ENCODE peak calls at places on chromosomes 6 and 20, in six cellular contexts. One of them, this sample, is unnamed.

GRCh38 chr6:108897371-108897770 is 49.1 kb downstream of the ARMC2 start:
- DNase-seq in ascending aorta: no peak
- DNase-seq in left ventricle myocardium inferior: peak; percentile 45
- DNase-seq in fibroblast of lung: peak; percentile 62
- DNase-seq in lower lobe of right lung: no peak
- DNase-seq in adrenal gland: no peak
- DNase-seq in this sample: peak; percentile 64

GRCh38 chr6:126167726-126168125 is 172.2 kb upstream of the CENPW start:
- DNase-seq in left ventricle myocardium inferior: no peak
- DNase-seq in lower lobe of right lung: no peak
- DNase-seq in fibroblast of lung: no peak
- DNase-seq in adrenal gland: no peak
- DNase-seq in ascending aorta: no peak
- DNase-seq in this sample: no peak

GRCh38 chr6:157652601-157653363 is 170.3 kb upstream of the SNX9 start:
- DNase-seq in fibroblast of lung: no peak
- DNase-seq in adrenal gland: no peak
- DNase-seq in left ventricle myocardium inferior: no peak
- DNase-seq in lower lobe of right lung: no peak
- DNase-seq in ascending aorta: no peak
- DNase-seq in this sample: no peak

GRCh38 chr20:57801046-57801445 is 91.2 kb upstream of the PMEPA1 start:
- DNase-seq in left ventricle myocardium inferior: no peak
- DNase-seq in ascending aorta: no peak
- DNase-seq in fibroblast of lung: no peak
- DNase-seq in lower lobe of right lung: no peak
- DNase-seq in adrenal gland: no peak
- DNase-seq in this sample: no peak

GRCh38 chr6:122809001-122809400 is 19.9 kb downstream of the SMPDL3A start:
- DNase-seq in lower lobe of right lung: no peak
- DNase-seq in left ventricle myocardium inferior: no peak
- DNase-seq in adrenal gland: no peak
- DNase-seq in ascending aorta: no peak
- DNase-seq in fibroblast of lung: no peak
- DNase-seq in this sample: no peak

GRCh38 chr6:100105919-100106318 is 111.9 kb upstream of the MCHR2 start:
- DNase-seq in adrenal gland: no peak
- DNase-seq in fibroblast of lung: no peak
- DNase-seq in left ventricle myocardium inferior: no peak
- DNase-seq in lower lobe of right lung: no peak
- DNase-seq in ascending aorta: no peak
- DNase-seq in this sample: no peak

GRCh38 chr20:57662313-57663240 is 42.4 kb upstream of the ZBP1 start:
- DNase-seq in fibroblast of lung: no peak
- DNase-seq in left ventricle myocardium inferior: peak; percentile 10
- DNase-seq in ascending aorta: peak; percentile 63
- DNase-seq in adrenal gland: peak; percentile 3
- DNase-seq in lower lobe of right lung: peak; percentile 43
- DNase-seq in this sample: no peak

GRCh38 chr6:157982297-157982579 is 575 bp downstream of the SYNJ2 start:
- DNase-seq in ascending aorta: no peak
- DNase-seq in fibroblast of lung: peak; percentile 45
- DNase-seq in lower lobe of right lung: no peak
- DNase-seq in adrenal gland: peak; percentile 43
- DNase-seq in left ventricle myocardium inferior: no peak
- DNase-seq in this sample: peak; percentile 47

GRCh38 chr6:78909391-78909790 is 42.0 kb downstream of the IRAK1BP1 start:
- DNase-seq in lower lobe of right lung: no peak
- DNase-seq in ascending aorta: no peak
- DNase-seq in adrenal gland: no peak
- DNase-seq in fibroblast of lung: peak; percentile 20
- DNase-seq in left ventricle myocardium inferior: no peak
- DNase-seq in this sample: no peak

GRCh38 chr6:26472549-26473245 is 14.9 kb downstream of the BTN2A1 start:
- DNase-seq in fibroblast of lung: no peak
- DNase-seq in adrenal gland: no peak
- DNase-seq in ascending aorta: no peak
- DNase-seq in left ventricle myocardium inferior: no peak
- DNase-seq in lower lobe of right lung: no peak
- DNase-seq in this sample: no peak

GRCh38 chr6:43771210-43771857 is 1.3 kb downstream of the VEGFA start:
- DNase-seq in lower lobe of right lung: peak; percentile 82
- DNase-seq in left ventricle myocardium inferior: peak; percentile 76
- DNase-seq in ascending aorta: peak; percentile 78
- DNase-seq in adrenal gland: peak; percentile 84
- DNase-seq in fibroblast of lung: peak; percentile 61
- DNase-seq in this sample: peak; percentile 56

GRCh38 chr6:39790772-39791171 is 1.4 kb upstream of the DAAM2 start:
- DNase-seq in left ventricle myocardium inferior: no peak
- DNase-seq in fibroblast of lung: peak; percentile 52
- DNase-seq in lower lobe of right lung: no peak
- DNase-seq in adrenal gland: no peak
- DNase-seq in ascending aorta: no peak
- DNase-seq in this sample: no peak

GRCh38 chr20:48159156-48159971 is 374.1 kb upstream of the SULF2 start:
- DNase-seq in ascending aorta: no peak
- DNase-seq in fibroblast of lung: no peak
- DNase-seq in lower lobe of right lung: no peak
- DNase-seq in left ventricle myocardium inferior: no peak
- DNase-seq in adrenal gland: no peak
- DNase-seq in this sample: no peak

GRCh38 chr20:1449370-1449769 is 17.3 kb downstream of the NSFL1C start:
- DNase-seq in ascending aorta: no peak
- DNase-seq in adrenal gland: no peak
- DNase-seq in lower lobe of right lung: no peak
- DNase-seq in fibroblast of lung: no peak
- DNase-seq in left ventricle myocardium inferior: no peak
- DNase-seq in this sample: no peak

GRCh38 chr6:37663016-37663810 is 34.5 kb downstream of the MDGA1 start:
- DNase-seq in ascending aorta: no peak
- DNase-seq in lower lobe of right lung: no peak
- DNase-seq in adrenal gland: no peak
- DNase-seq in left ventricle myocardium inferior: no peak
- DNase-seq in fibroblast of lung: peak; percentile 76
- DNase-seq in this sample: no peak

GRCh38 chr6:90610671-90611542 is 24.0 kb upstream of the MAP3K7 start:
- DNase-seq in fibroblast of lung: peak; percentile 39
- DNase-seq in ascending aorta: peak; percentile 64
- DNase-seq in left ventricle myocardium inferior: peak; percentile 45
- DNase-seq in adrenal gland: peak; percentile 16
- DNase-seq in lower lobe of right lung: peak; percentile 46
- DNase-seq in this sample: peak; percentile 12

GRCh38 chr20:38275815-38276550 is 15.4 kb upstream of the KIAA1755 start:
- DNase-seq in left ventricle myocardium inferior: no peak
- DNase-seq in ascending aorta: peak; percentile 58
- DNase-seq in fibroblast of lung: peak; percentile 91
- DNase-seq in lower lobe of right lung: no peak
- DNase-seq in adrenal gland: no peak
- DNase-seq in this sample: peak; percentile 52

GRCh38 chr6:49978332-49979226 is 9.2 kb upstream of the DEFB113 start:
- DNase-seq in ascending aorta: no peak
- DNase-seq in left ventricle myocardium inferior: no peak
- DNase-seq in lower lobe of right lung: no peak
- DNase-seq in adrenal gland: no peak
- DNase-seq in fibroblast of lung: no peak
- DNase-seq in this sample: no peak

GRCh38 chr6:166540631-166541331 is 45.7 kb downstream of the RAMACL start:
- DNase-seq in left ventricle myocardium inferior: no peak
- DNase-seq in lower lobe of right lung: peak; percentile 53
- DNase-seq in adrenal gland: no peak
- DNase-seq in fibroblast of lung: peak; percentile 43
- DNase-seq in ascending aorta: no peak
- DNase-seq in this sample: peak; percentile 20

GRCh38 chr6:100488231-100488630 is 23.5 kb upstream of the SIM1 start:
- DNase-seq in adrenal gland: no peak
- DNase-seq in ascending aorta: no peak
- DNase-seq in lower lobe of right lung: no peak
- DNase-seq in fibroblast of lung: no peak
- DNase-seq in left ventricle myocardium inferior: no peak
- DNase-seq in this sample: no peak

GRCh38 chr20:5153612-5154542 is 27.1 kb downstream of the CDS2 start:
- DNase-seq in left ventricle myocardium inferior: no peak
- DNase-seq in fibroblast of lung: peak; percentile 40
- DNase-seq in lower lobe of right lung: no peak
- DNase-seq in adrenal gland: no peak
- DNase-seq in ascending aorta: no peak
- DNase-seq in this sample: peak; percentile 75

GRCh38 chr6:43076928-43077809 is 1.1 kb downstream of the PTK7 start:
- DNase-seq in left ventricle myocardium inferior: no peak
- DNase-seq in ascending aorta: no peak
- DNase-seq in fibroblast of lung: peak; percentile 67
- DNase-seq in lower lobe of right lung: peak; percentile 58
- DNase-seq in adrenal gland: no peak
- DNase-seq in this sample: no peak

GRCh38 chr6:30060634-30060981 is 457 bp upstream of the POLR1H start:
- DNase-seq in ascending aorta: no peak
- DNase-seq in left ventricle myocardium inferior: no peak
- DNase-seq in lower lobe of right lung: peak; percentile 56
- DNase-seq in fibroblast of lung: peak; percentile 54
- DNase-seq in adrenal gland: peak; percentile 55
- DNase-seq in this sample: no peak
- H3K27ac ChIP-seq in ascending aorta: peak overlapping the region; percentile 81
- H3K27ac ChIP-seq in left ventricle myocardium inferior: peak overlapping the region; percentile 94
- H3K27ac ChIP-seq in lower lobe of right lung: peak overlapping the region; percentile 87
- H3K27ac ChIP-seq in fibroblast of lung: peak overlapping the region; percentile 82
- H3K27ac ChIP-seq in adrenal gland: peak overlapping the region; percentile 79
- H3K27ac ChIP-seq in this sample: peak overlapping the region; percentile 92

GRCh38 chr6:6313012-6313411 is 7.5 kb downstream of the F13A1 start:
- DNase-seq in left ventricle myocardium inferior: no peak
- DNase-seq in fibroblast of lung: no peak
- DNase-seq in adrenal gland: no peak
- DNase-seq in ascending aorta: no peak
- DNase-seq in lower lobe of right lung: no peak
- DNase-seq in this sample: no peak

GRCh38 chr6:6314601-6315000 is 5.9 kb downstream of the F13A1 start:
- DNase-seq in lower lobe of right lung: no peak
- DNase-seq in left ventricle myocardium inferior: no peak
- DNase-seq in ascending aorta: no peak
- DNase-seq in adrenal gland: no peak
- DNase-seq in fibroblast of lung: no peak
- DNase-seq in this sample: no peak

GRCh38 chr6:6317386-6317785 is 3.1 kb downstream of the F13A1 start:
- DNase-seq in ascending aorta: no peak
- DNase-seq in left ventricle myocardium inferior: no peak
- DNase-seq in fibroblast of lung: no peak
- DNase-seq in adrenal gland: no peak
- DNase-seq in lower lobe of right lung: no peak
- DNase-seq in this sample: no peak

GRCh38 chr6:6317825-6318733 is 2.4 kb downstream of the F13A1 start:
- DNase-seq in adrenal gland: no peak
- DNase-seq in lower lobe of right lung: no peak
- DNase-seq in left ventricle myocardium inferior: peak; percentile 72
- DNase-seq in fibroblast of lung: no peak
- DNase-seq in ascending aorta: no peak
- DNase-seq in this sample: no peak

DNA sequence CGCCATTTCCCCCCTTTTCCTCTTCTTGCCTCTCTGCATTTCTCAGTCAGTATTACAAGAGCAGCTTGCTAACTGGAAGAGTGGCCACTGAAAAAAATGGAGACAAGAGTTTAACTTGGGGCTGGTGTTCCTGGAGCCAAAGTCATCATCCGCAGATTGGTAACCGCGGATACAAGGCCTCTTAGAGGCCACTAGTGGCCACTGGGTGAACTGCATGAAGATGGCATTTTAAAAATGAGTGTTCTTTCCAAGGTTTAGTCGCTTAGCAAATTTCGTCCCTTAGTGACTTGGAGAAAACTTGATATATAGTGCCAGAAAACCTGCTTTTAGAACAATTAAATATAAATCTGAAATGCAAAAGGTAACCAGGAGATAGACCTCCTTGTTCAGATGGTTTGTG is 4.8 kb downstream of the F13A1 start:
- DNase-seq in fibroblast of lung: peak; percentile 25
- DNase-seq in left ventricle myocardium inferior: peak; percentile 31
- DNase-seq in ascending aorta: no peak
- DNase-seq in adrenal gland: peak; percentile 37
- DNase-seq in lower lobe of right lung: no peak
- DNase-seq in this sample: peak; percentile 31
- TF ChIP-seq CTCF in fibroblast of lung: peak; percentile 78
- TF ChIP-seq CTCF in left ventricle myocardium inferior: peak; percentile 89
- TF ChIP-seq CTCF in ascending aorta: peak; percentile 68
- TF ChIP-seq CTCF in adrenal gland: peak; percentile 75
- TF ChIP-seq CTCF in lower lobe of right lung: peak; percentile 84
- TF ChIP-seq CTCF in this sample: peak; percentile 78

GRCh38 chr6:113859349-113860164 is 2.4 kb downstream of the MARCKS start:
- DNase-seq in lower lobe of right lung: peak; percentile 49
- DNase-seq in ascending aorta: no peak
- DNase-seq in left ventricle myocardium inferior: peak; percentile 38
- DNase-seq in fibroblast of lung: peak; percentile 58
- DNase-seq in adrenal gland: peak; percentile 16
- DNase-seq in this sample: peak; percentile 10

GRCh38 chr6:113858067-113858604 is 991 bp downstream of the MARCKS start:
- DNase-seq in left ventricle myocardium inferior: peak; percentile 29
- DNase-seq in adrenal gland: peak; percentile 17
- DNase-seq in fibroblast of lung: peak; percentile 53
- DNase-seq in lower lobe of right lung: peak; percentile 56
- DNase-seq in ascending aorta: peak; percentile 65
- DNase-seq in this sample: peak; percentile 41

GRCh38 chr6:113858605-113859348 is 1.6 kb downstream of the MARCKS start:
- DNase-seq in fibroblast of lung: peak; percentile 90
- DNase-seq in left ventricle myocardium inferior: peak; percentile 86
- DNase-seq in adrenal gland: peak; percentile 76
- DNase-seq in ascending aorta: peak; percentile 86
- DNase-seq in lower lobe of right lung: peak; percentile 88
- DNase-seq in this sample: peak; percentile 88

GRCh38 chr6:113862112-113862511 is 5.0 kb downstream of the MARCKS start:
- DNase-seq in lower lobe of right lung: no peak
- DNase-seq in ascending aorta: no peak
- DNase-seq in left ventricle myocardium inferior: no peak
- DNase-seq in fibroblast of lung: peak; percentile 34
- DNase-seq in adrenal gland: no peak
- DNase-seq in this sample: no peak

GRCh38 chr6:113860165-113860955 is 3.2 kb downstream of the MARCKS start:
- DNase-seq in lower lobe of right lung: no peak
- DNase-seq in adrenal gland: peak; percentile 27
- DNase-seq in fibroblast of lung: peak; percentile 49
- DNase-seq in ascending aorta: no peak
- DNase-seq in left ventricle myocardium inferior: peak; percentile 29
- DNase-seq in this sample: peak; percentile 21
- H3K27ac ChIP-seq in lower lobe of right lung: peak overlapping the region; percentile 94
- H3K27ac ChIP-seq in adrenal gland: no peak overlapping the region
- H3K27ac ChIP-seq in fibroblast of lung: peak overlapping the region; percentile 99
- H3K27ac ChIP-seq in ascending aorta: peak overlapping the region; percentile 86
- H3K27ac ChIP-seq in left ventricle myocardium inferior: peak overlapping the region; percentile 94
- H3K27ac ChIP-seq in this sample: peak overlapping the region; percentile 97

DNA sequence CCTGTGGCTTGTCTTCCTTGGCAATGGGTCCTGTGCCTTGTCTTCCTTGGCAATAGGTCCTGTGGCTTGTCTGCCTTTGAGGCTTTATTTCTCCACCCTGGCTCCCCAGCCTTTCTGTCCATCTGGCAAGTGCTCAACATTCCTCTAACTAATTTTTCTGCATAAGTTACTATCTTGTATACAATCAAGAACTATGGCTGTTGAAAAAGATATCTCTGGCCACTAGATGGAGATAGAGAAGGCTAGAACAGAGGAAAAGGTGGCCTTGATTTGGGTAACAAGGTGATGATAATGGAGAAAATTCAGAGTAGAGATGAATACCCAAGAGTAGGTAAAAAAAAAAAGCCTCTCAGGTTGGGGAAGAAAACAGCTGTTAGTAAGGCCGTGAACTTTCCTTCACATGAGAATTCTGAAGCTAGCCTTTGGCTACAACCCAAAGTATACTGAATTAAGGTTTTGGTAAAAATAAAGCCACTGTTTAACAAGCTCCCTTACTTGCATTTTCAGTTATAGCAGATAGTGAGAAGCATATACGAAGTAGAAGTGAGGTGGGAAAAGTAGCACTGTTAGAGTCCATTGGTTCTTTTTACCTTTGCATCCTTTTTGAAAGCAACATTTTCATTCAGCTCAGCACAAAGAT is 505.0 kb downstream of the DOK5 start:
- DNase-seq in adrenal gland: no peak
- DNase-seq in ascending aorta: no peak
- DNase-seq in lower lobe of right lung: no peak
- DNase-seq in fibroblast of lung: peak; percentile 28
- DNase-seq in left ventricle myocardium inferior: no peak
- DNase-seq in this sample: peak; percentile 14
- TF ChIP-seq CTCF in adrenal gland: peak; percentile 32
- TF ChIP-seq CTCF in ascending aorta: no peak
- TF ChIP-seq CTCF in lower lobe of right lung: peak; percentile 23
- TF ChIP-seq CTCF in fibroblast of lung: no peak
- TF ChIP-seq CTCF in left ventricle myocardium inferior: peak; percentile 45
- TF ChIP-seq CTCF in this sample: peak; percentile 46